ENCODE peak calls at places on chromosomes 12 and 14, in seven cellular contexts. I, W, Y, H, A, M and D are unnamed samples.

GRCh38 chr14:68787235-68787727 is 5.6 kb downstream of the ZFP36L1 start:
- DNase-seq in I (no peak), H (no peak), Y (peak), A (no peak), M (no peak), W (no peak), D (peak)

GRCh38 chr14:21997300-21997699 is 323.7 kb upstream of the OR4E1 start:
- DNase-seq in W (no peak), I (peak), M (no peak), Y (peak), H (peak), A (peak), D (no peak)

GRCh38 chr12:46219892-46220655 is 48.8 kb downstream of the SLC38A1 start:
- DNase-seq in Y (peak), H (no peak), M (no peak), I (peak), W (peak), A (peak), D (no peak)

GRCh38 chr12:6363330-6364036 is 11.9 kb downstream of the SCNN1A start:
- DNase-seq in W (no peak), M (no peak), I (peak), H (peak), Y (peak), A (peak), D (peak)

GRCh38 chr12:114655934-114656697 is 27.9 kb downstream of the TBX3 start:
- DNase-seq in H (no peak), W (peak), Y (peak), I (peak), M (no peak), A (no peak), D (no peak)

GRCh38 chr12:50536831-50537537 is 32.2 kb downstream of the DIP2B start:
- DNase-seq in M (no peak), H (no peak), I (no peak), A (no peak), W (no peak), Y (no peak), D (no peak)

GRCh38 chr14:24356208-24356607 is 11.8 kb upstream of the NFATC4 start:
- DNase-seq in A (no peak), Y (no peak), H (no peak), W (no peak), M (no peak), I (no peak), D (no peak)

GRCh38 chr12:109625131-109625559 is 51.6 kb downstream of the MVK start:
- DNase-seq in M (peak), Y (peak), I (peak), H (no peak), A (no peak), W (no peak), D (no peak)

GRCh38 chr14:31118892-31119291 is 88.7 kb downstream of the HECTD1 start:
- DNase-seq in I (no peak), W (no peak), Y (peak), H (no peak), A (no peak), M (no peak), D (no peak)

GRCh38 chr12:78406776-78407335 is 457.7 kb upstream of the SYT1 start:
- DNase-seq in I (no peak), W (no peak), M (no peak), H (no peak), Y (peak), A (no peak), D (no peak)

GRCh38 chr14:65495196-65495595 is 82.7 kb downstream of the FUT8 start:
- DNase-seq in M (no peak), H (no peak), W (no peak), I (peak), Y (peak), A (no peak), D (no peak)